ENCODE peak calls at places on chromosomes 12 and 14, in five cellular contexts. S, C, Z, X and W are unnamed samples.
A peak's percentile ranks its signal among the peaks of the same experiment; 100 is the strongest.

GRCh38 chr14:100653409-100653808 is 66.2 kb upstream of the BEGAIN start:
- DNase-seq in S (no peak), C (no peak), Z (no peak), X (no peak), W (no peak)

GRCh38 chr12:572532-572899 is 90.7 kb downstream of the NINJ2 start:
- DNase-seq in S (peak; percentile 21), C (peak; percentile 23), Z (no peak), X (peak; percentile 17), W (no peak)

GRCh38 chr14:88879016-88879415 is 54.6 kb downstream of the TTC8 start:
- DNase-seq in S (no peak), C (no peak), Z (no peak), X (no peak), W (no peak)

GRCh38 chr12:24921251-24922038 is 27.5 kb downstream of the BCAT1 start:
- DNase-seq in S (no peak), C (no peak), Z (no peak), X (no peak), W (no peak)

GRCh38 chr12:19962192-19962591 is 406.1 kb upstream of the PDE3A start:
- DNase-seq in S (no peak), C (no peak), Z (no peak), X (no peak), W (no peak)

GRCh38 chr12:7605900-7606465 is 59.7 kb downstream of the APOBEC1 start:
- DNase-seq in S (no peak), C (no peak), Z (no peak), X (no peak), W (no peak)

GRCh38 chr12:103676863-103677262 is 89.8 kb downstream of the STAB2 start:
- DNase-seq in S (no peak), C (no peak), Z (peak; percentile 49), X (no peak), W (no peak)

GRCh38 chr12:40312196-40312595 is 87.4 kb downstream of the LRRK2 start:
- DNase-seq in S (no peak), C (no peak), Z (no peak), X (no peak), W (no peak)

GRCh38 chr12:88681271-88681670 is 101.0 kb upstream of the KITLG start:
- DNase-seq in S (no peak), C (no peak), Z (no peak), X (no peak), W (no peak)

DNA sequence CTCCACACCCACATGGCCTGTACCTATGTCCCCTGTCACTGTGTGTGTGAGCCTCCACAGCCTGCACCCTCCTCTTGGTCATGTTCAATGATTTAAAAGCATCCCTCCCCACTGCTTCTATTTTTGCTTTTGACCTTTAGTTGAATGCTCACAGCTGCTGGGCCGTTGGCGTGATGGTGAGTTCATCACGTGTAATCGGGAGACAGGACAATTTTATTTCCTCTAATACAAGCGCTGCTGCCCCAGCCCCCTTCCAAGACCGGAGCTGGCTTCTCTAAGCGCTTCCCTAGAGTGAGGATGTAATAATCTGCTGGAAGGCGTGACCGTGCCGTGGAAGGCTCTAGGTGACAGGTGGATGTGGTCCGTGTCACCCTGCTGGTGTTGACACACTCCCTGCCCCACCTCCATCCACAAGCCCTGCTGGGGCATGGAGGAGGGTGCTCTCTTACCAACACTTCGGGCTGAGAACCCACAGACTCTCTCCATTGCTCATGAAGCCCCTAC is 25.4 kb downstream of the CCDC85C start:
- DNase-seq in S (no peak), C (no peak), Z (peak; percentile 62), X (no peak), W (peak; percentile 87)
- H3K4me1 ChIP-seq in S (peaks cover 88% of the 10 kb centered on the region), C (peaks cover 76% of the 10 kb centered on the region), Z (peaks cover 64% of the 10 kb centered on the region), X (peaks cover 61% of the 10 kb centered on the region), W (peaks cover 86% of the 10 kb centered on the region)

DNA sequence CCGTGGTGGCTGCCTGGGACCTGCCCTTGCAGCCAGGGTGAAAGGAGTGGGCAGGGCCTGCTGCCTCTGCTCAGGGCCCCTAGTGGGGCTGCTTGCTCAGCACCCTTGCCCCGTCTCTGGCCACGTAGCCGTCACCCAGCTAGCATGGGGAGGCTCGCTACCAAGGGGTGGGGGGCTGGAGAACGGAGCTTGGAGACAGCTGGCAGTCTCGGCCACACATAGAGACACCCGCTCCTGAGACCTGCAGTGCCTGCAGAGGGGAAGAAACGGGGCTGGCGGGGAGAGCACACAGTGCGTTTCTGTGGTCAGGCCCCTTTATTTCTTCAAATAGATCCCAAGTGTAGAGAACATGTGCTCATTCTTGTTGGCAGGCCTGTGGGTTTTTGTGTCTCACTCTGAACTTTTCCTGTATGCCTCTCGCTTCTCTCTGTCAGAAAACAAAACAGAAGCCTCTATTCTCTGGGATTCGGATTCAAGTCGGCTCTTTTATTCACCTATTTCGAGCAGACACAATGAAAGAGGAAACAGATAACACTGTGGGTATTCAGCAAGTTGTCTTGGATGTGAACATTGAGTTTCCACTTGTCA is 26.4 kb downstream of the PACS2 start:
- DNase-seq in S (no peak), C (no peak), Z (no peak), X (no peak), W (no peak)
- TF ChIP-seq POLR2AphosphoS5 in S (no peak), C (no peak), Z (no peak), X (no peak), W (no peak)

DNA sequence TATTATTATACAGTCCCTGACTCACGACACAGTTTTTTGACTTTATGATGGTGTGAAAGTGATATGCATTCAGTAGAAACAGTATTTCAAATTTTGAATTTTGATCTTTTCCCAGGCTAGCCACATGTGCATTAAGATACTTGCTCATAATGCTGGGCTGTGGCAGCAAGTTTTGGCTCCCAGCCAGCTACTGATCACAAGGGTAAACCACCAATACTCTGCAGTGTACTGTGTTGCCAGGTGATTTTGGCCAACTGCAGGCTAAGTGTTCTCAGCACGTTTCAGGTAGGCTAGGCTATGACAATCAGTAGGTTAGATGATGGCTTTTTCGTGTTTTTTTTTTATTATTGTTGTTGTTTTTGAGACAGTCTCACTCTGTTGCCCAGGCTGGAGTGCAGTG is 69.4 kb upstream of the ACTN1 start:
- DNase-seq in S (no peak), C (peak; percentile 72), Z (peak; percentile 52), X (no peak), W (no peak)
- H3K4me1 ChIP-seq in S (no peaks in the 10 kb centered on the region), C (peaks cover 56% of the 10 kb centered on the region), Z (peaks cover 23% of the 10 kb centered on the region), X (no peaks in the 10 kb centered on the region), W (no peaks in the 10 kb centered on the region)

DNA sequence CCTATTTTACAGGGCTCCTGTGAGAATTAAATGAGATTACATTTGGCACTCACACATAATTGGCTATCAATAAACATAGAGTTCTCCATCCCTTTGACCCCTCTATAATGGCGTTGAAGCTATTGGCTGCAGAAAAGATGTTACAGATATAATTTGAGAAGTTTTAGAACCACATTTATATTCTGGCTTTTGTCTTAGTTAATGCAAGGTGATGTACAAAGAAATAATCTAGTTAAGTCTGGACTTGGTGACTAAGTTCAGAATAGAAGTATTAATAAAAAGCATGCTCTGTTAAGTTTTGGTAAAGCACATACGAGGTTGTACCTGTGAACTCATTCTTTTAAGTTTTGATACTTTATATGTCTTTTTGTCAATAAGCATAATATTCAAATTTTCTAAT is 187.1 kb upstream of the HMGA2 start:
- DNase-seq in S (no peak), C (no peak), Z (no peak), X (no peak), W (no peak)
- TF ChIP-seq POLR2AphosphoS5 in S (no peak), C (no peak), Z (no peak), X (no peak), W (no peak)

GRCh38 chr14:76920572-76921175 is 94.5 kb downstream of the LRRC74A start:
- DNase-seq in S (no peak), C (no peak), Z (no peak), X (no peak), W (no peak)

GRCh38 chr14:76923422-76924362 is 97.5 kb downstream of the LRRC74A start:
- DNase-seq in S (no peak), C (no peak), Z (no peak), X (no peak), W (no peak)

GRCh38 chr14:76919811-76920571 is 93.8 kb downstream of the LRRC74A start:
- DNase-seq in S (no peak), C (peak; percentile 32), Z (peak; percentile 35), X (no peak), W (peak; percentile 73)

GRCh38 chr14:76922599-76922998 is 96.4 kb downstream of the LRRC74A start:
- DNase-seq in S (no peak), C (no peak), Z (no peak), X (no peak), W (no peak)

DNA sequence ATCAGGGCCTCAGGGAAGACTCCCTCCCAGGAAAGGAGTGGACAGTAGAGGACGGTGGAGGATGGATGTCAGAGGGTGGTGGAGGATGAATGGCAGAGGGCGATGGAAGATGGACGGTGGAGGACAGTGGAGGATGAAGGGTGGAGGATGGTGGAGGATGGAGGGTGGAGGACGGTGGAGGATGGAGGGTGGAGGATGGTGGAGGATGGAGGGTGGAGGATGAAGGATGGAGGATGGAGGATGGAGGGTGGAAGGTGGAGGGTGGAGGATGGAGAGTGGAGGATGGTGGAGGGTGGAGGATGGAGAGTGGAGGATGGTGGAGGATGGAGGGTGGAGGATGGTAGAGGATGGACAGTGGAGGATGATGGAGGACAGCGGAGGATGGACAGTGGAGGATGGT is 95.9 kb downstream of the LRRC74A start:
- DNase-seq in S (no peak), C (no peak), Z (no peak), X (no peak), W (no peak)
- H3K4me1 ChIP-seq in S (peaks cover 53% of the 10 kb centered on the region), C (peaks cover 39% of the 10 kb centered on the region), Z (peaks cover 33% of the 10 kb centered on the region), X (peaks cover 69% of the 10 kb centered on the region), W (peaks cover 41% of the 10 kb centered on the region)

GRCh38 chr12:120686690-120687569 is at the start of gene MLEC:
- DNase-seq in S (peak; percentile 95), C (peak; percentile 99), Z (peak; percentile 99), X (peak; percentile 85), W (peak; percentile 99)
- TF ChIP-seq POLR2AphosphoS5 in S (peak; percentile 88), C (peak; percentile 85), Z (peak; percentile 94), X (peak; percentile 59), W (peak; percentile 94)

GRCh38 chr12:45962553-45963325 is 27.6 kb downstream of the SCAF11 start:
- DNase-seq in S (no peak), C (no peak), Z (no peak), X (no peak), W (no peak)
- H3K4me1 ChIP-seq in S (no peaks in the 10 kb centered on the region), C (peaks cover 17% of the 10 kb centered on the region), Z (peaks cover 4% of the 10 kb centered on the region), X (peaks cover 7% of the 10 kb centered on the region), W (peaks cover 45% of the 10 kb centered on the region)